ENCODE peak calls at places on chromosomes 11 and 22, in four cellular contexts. V, P, T and J are unnamed samples.

GRCh38 chr11:117371453-117371852 is 43.8 kb downstream of the CEP164 start:
- DNase-seq in T (no peak), P (no peak), V (no peak), J (no peak)

GRCh38 chr11:10139656-10140055 is 154.4 kb downstream of the SBF2 start:
- DNase-seq in P (no peak), V (no peak), T (no peak), J (no peak)

GRCh38 chr11:131597875-131598274 is 227.5 kb downstream of the NTM start:
- DNase-seq in P (no peak), T (no peak), V (no peak), J (no peak)

GRCh38 chr22:11253000-11253511 is 4274.9 kb upstream of the OR11H1 start:
- DNase-seq in T (no peak), V (peak; percentile 16), P (no peak), J (peak; percentile 7)

GRCh38 chr22:26579331-26579886 is 10.5 kb downstream of the TPST2 start:
- DNase-seq in T (peak; percentile 12), V (peak; percentile 38), P (no peak), J (no peak)

GRCh38 chr11:6738590-6738989 is 33.2 kb downstream of the OR2AG2 start:
- DNase-seq in T (no peak), P (no peak), V (no peak), J (no peak)

GRCh38 chr22:32754413-32755041 is 47.0 kb upstream of the TIMP3 start:
- DNase-seq in V (peak; percentile 66), P (peak; percentile 60), T (no peak), J (peak; percentile 73)

GRCh38 chr22:19430890-19431541 is 517 bp downstream of the HIRA start:
- DNase-seq in T (no peak), V (no peak), P (peak; percentile 29), J (peak; percentile 71)

GRCh38 chr11:64086263-64086938 is 50.7 kb downstream of the FLRT1 start:
- DNase-seq in P (peak; percentile 64), T (no peak), V (peak; percentile 71), J (peak; percentile 58)

GRCh38 chr11:119130662-119131061 is 9.3 kb downstream of the HINFP start:
- DNase-seq in P (no peak), V (no peak), T (no peak), J (no peak)

GRCh38 chr11:1747753-1748466 is 2.5 kb downstream of the IFITM10 start:
- DNase-seq in T (no peak), V (peak; percentile 49), P (peak; percentile 33), J (peak; percentile 66)

GRCh38 chr11:5679811-5680210 is 5.1 kb downstream of the TRIM5 start:
- DNase-seq in P (no peak), T (no peak), V (no peak), J (no peak)

GRCh38 chr11:93271596-93271995 is 58.9 kb upstream of the DEUP1 start:
- DNase-seq in T (no peak), P (no peak), V (no peak), J (no peak)

GRCh38 chr22:46511391-46512370 is 25.7 kb downstream of the CELSR1 start:
- DNase-seq in V (no peak), T (no peak), P (no peak), J (no peak)

GRCh38 chr22:46596032-46596441 is 24.1 kb upstream of the GRAMD4 start:
- DNase-seq in T (no peak), P (peak; percentile 67), V (peak; percentile 77), J (peak; percentile 89)

GRCh38 chr22:49777569-49778250 is 50.0 kb downstream of the BRD1 start:
- DNase-seq in P (peak; percentile 10), V (no peak), T (no peak), J (no peak)

GRCh38 chr22:49776053-49776511 is 51.6 kb downstream of the BRD1 start:
- DNase-seq in P (no peak), V (no peak), T (no peak), J (peak; percentile 10)

GRCh38 chr22:49775191-49776052 is 52.3 kb downstream of the BRD1 start:
- DNase-seq in P (no peak), V (no peak), T (no peak), J (peak; percentile 48)

GRCh38 chr22:49774499-49775151 is 53.0 kb downstream of the BRD1 start:
- DNase-seq in P (no peak), V (no peak), T (no peak), J (peak; percentile 36)

DNA sequence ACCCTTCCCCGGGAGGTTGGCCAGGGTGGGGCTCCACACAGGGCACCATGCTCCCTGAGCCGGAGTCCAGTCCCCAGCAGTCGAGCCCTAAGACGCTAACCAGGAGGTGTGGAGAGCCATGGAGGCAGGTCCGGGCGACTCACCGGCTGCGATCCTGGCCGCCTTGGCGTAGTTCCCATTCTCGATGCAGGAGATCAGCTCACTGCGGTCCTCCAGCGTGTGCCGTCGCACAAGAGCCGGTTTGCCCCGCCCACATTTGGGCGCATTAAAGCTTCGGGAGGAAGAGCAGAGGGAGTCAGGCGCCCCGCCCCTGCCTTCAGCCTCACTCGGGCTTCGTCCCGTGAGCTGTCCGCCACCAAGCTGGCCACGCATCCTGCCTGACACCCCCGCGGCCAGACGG is 50.8 kb downstream of the BRD1 start:
- DNase-seq in V (no peak), T (no peak), P (no peak), J (peak; percentile 22)
- H3K27ac ChIP-seq in V (no peak overlapping the region), T (no peak overlapping the region), P (no peak overlapping the region), J (no peak overlapping the region)

DNA sequence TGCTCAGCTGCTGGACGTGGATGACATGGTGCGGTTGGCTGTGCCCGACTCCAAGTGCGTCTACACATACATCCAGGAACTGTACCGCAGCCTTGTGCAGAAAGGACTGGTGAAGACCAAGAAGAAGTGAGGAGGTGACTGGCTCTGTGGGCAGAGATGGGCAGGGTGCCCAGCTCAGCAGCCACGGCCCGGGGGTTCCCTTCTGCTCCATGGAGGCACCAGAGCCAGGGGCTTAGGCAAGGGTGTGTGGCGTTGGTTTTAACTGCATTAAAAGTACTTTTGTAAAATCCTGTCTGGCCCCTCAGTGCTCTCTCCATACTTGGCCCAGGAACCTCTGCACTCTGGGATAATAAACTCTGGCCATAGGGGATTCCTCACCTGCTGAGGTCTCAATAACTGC is 12.6 kb downstream of the SMTNL1 start:
- DNase-seq in P (no peak), V (no peak), T (no peak), J (no peak)
- H3K4me1 ChIP-seq in P (no peaks in the 10 kb centered on the region), V (no peaks in the 10 kb centered on the region), T (no peaks in the 10 kb centered on the region), J (no peaks in the 10 kb centered on the region)

GRCh38 chr11:19426022-19426718 is 185.4 kb upstream of the E2F8 start:
- DNase-seq in T (no peak), V (no peak), P (no peak), J (no peak)
- H3K4me3 ChIP-seq in T (no peak overlapping the region), V (no peak overlapping the region), P (no peak overlapping the region), J (no peak overlapping the region)

GRCh38 chr11:72607101-72607468 is 67.1 kb downstream of the PDE2A start:
- DNase-seq in V (no peak), P (no peak), T (no peak), J (no peak)

GRCh38 chr11:72604256-72604655 is 70.0 kb downstream of the PDE2A start:
- DNase-seq in V (no peak), T (no peak), P (no peak), J (no peak)

GRCh38 chr11:72605958-72606357 is 68.3 kb downstream of the PDE2A start:
- DNase-seq in T (no peak), V (no peak), P (no peak), J (peak; percentile 66)

GRCh38 chr11:72607496-72607895 is 66.7 kb downstream of the PDE2A start:
- DNase-seq in T (no peak), V (no peak), P (no peak), J (no peak)

GRCh38 chr11:72606362-72607100 is 67.7 kb downstream of the PDE2A start:
- DNase-seq in T (no peak), P (no peak), V (no peak), J (peak; percentile 69)
- H3K27ac ChIP-seq in T (no peak overlapping the region), P (peak overlapping the region; percentile 71), V (peak overlapping the region; percentile 8), J (peak overlapping the region; percentile 40)

GRCh38 chr11:65415499-65416340 is 6.9 kb upstream of the NEAT1 start:
- DNase-seq in T (no peak), V (peak; percentile 18), P (peak; percentile 13), J (peak; percentile 15)
- H3K4me1 ChIP-seq in T (peaks cover 47% of the 10 kb centered on the region), V (peaks cover 25% of the 10 kb centered on the region), P (peaks cover 79% of the 10 kb centered on the region), J (peaks cover 16% of the 10 kb centered on the region)

GRCh38 chr11:133969072-133969471 is 12.3 kb upstream of the IGSF9B start:
- DNase-seq in T (no peak), P (no peak), V (no peak), J (peak; percentile 12)

GRCh38 chr11:133966924-133967598 is 10.3 kb upstream of the IGSF9B start:
- DNase-seq in T (no peak), P (peak; percentile 70), V (peak; percentile 73), J (peak; percentile 87)

GRCh38 chr11:133966147-133966546 is 9.4 kb upstream of the IGSF9B start:
- DNase-seq in P (no peak), T (no peak), V (no peak), J (peak; percentile 23)

GRCh38 chr11:133968300-133968699 is 11.5 kb upstream of the IGSF9B start:
- DNase-seq in P (no peak), V (no peak), T (no peak), J (no peak)

DNA sequence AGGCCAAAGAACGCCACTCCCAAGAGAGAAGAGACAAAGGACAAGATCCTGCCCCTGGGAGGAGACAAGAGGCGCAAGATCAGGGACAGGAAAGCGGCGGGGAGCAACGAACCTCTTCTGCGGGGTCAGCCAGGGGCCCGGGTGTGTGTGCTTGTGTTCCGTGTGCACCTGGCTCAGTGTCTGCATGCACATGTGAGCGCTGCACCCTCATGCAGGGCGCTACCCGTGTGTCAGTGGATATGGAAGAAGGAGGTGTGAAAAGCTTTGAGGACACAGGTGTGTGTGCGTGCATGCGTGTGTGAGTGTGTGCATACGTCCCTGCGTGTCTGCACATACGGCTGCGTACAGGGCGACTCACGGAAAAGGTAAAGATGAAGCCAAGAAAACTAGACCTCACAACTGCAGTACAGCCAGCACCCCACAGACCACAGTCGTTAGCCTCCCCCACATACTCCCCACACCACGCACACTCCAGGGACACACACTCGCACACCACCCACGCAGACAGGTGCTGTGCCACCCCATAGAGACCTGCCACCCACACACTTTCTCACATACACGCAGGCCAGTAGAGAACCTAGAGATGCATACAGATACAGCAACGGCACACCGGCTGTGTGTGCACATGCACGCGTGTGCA is 11.0 kb upstream of the IGSF9B start:
- DNase-seq in V (no peak), T (no peak), P (no peak), J (no peak)
- H3K4me3 ChIP-seq in V (peak overlapping the region; percentile 45), T (peak overlapping the region; percentile 32), P (peak overlapping the region; percentile 56), J (no peak overlapping the region)

DNA sequence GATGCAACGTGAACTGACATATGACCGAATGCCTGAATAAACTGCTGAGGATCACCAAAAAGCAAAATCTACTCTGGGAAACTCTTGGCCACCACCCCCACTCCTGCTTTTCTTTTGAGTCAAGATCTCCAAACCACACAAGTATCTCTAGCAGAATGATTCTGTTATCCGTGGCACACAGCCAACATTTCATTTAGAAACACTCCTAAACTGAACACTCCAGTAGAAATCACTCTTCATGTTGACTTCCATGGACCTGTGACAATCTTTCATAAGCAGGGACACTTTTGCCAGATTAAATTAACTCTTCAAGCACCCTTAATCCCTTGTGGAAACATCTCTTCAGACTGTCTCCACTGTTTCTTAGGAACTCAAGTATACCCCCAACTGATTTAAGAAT is 44.4 kb downstream of the VSIG10L2 start:
- DNase-seq in T (no peak), P (no peak), V (peak; percentile 34), J (no peak)
- H3K27ac ChIP-seq in T (no peak overlapping the region), P (peak overlapping the region; percentile 37), V (no peak overlapping the region), J (no peak overlapping the region)

DNA sequence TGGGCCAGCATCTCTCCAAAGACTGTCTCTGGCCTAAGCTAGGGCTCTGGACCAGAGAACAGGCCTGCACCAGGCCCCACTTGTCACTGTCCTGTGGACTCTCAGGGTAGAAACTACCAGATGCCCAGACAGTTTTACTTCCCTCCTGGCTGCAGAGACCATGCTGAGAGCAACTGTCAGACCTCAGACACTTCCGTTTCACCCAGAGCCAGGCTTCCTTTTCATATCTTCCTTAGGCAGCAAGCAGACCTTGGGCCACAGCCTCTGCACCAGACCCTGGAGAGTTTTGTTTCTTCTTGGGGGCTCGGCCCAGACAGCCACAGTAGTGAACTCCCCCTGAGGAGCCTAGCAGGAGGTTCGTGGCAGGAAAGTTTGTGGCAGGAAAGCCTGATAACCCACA is 12.1 kb upstream of the FCHSD2 start:
- DNase-seq in V (no peak), P (no peak), T (no peak), J (no peak)
- H3K4me1 ChIP-seq in V (peaks cover 11% of the 10 kb centered on the region), P (peaks cover 88% of the 10 kb centered on the region), T (peaks cover 30% of the 10 kb centered on the region), J (peaks cover 18% of the 10 kb centered on the region)